ENCODE peak calls at places on chromosomes 11 and 22, in four cellular contexts. D is HepG2, A is K562, Q is H1. R is an unnamed sample.
A peak's percentile ranks its signal among the peaks of the same experiment; 100 is the strongest.

GRCh38 chr22:23565288-23565941 is 14.7 kb downstream of the IGLL1 start:
- DNase-seq in D (no peak), A (no peak), Q (peak; percentile 76), R (no peak)

GRCh38 chr22:20758688-20759087 is 15.2 kb upstream of the SERPIND1 start:
- DNase-seq in D (peak; percentile 56), A (no peak), Q (no peak), R (peak; percentile 4)

GRCh38 chr11:81004576-81004975 is 1563.7 kb upstream of the TENM4 start:
- DNase-seq in D (no peak), A (no peak), Q (no peak), R (no peak)

GRCh38 chr11:117792992-117793391 is 4.0 kb downstream of the DSCAML1 start:
- DNase-seq in D (no peak), A (no peak), Q (no peak), R (no peak)

GRCh38 chr11:14448229-14448628 is 51.4 kb downstream of the COPB1 start:
- DNase-seq in D (no peak), A (no peak), Q (no peak), R (no peak)

GRCh38 chr11:62444271-62444833 is 25.5 kb downstream of the SCGB1A1 start:
- DNase-seq in D (no peak), A (no peak), Q (no peak), R (no peak)

GRCh38 chr22:25698461-25698860 is 43.5 kb upstream of the MYO18B start:
- DNase-seq in D (no peak), A (no peak), Q (no peak), R (no peak)

GRCh38 chr11:554824-555499 is 5.6 kb downstream of the LMNTD2 start:
- DNase-seq in D (peak; percentile 44), A (peak; percentile 80), Q (peak; percentile 91), R (peak; percentile 69)

GRCh38 chr22:46918197-46918596 is 155.7 kb downstream of the TBC1D22A start:
- DNase-seq in D (no peak), A (no peak), Q (no peak), R (no peak)

GRCh38 chr11:88175707-88176066 is 444 bp upstream of the RAB38 start:
- DNase-seq in D (no peak), A (no peak), Q (no peak), R (no peak)

GRCh38 chr22:18010263-18010662 is 14.1 kb downstream of the MICAL3 start:
- DNase-seq in D (no peak), A (no peak), Q (no peak), R (no peak)

GRCh38 chr11:121112498-121113455 is 11.7 kb downstream of the TECTA start:
- DNase-seq in D (peak; percentile 52), A (peak; percentile 54), Q (peak; percentile 56), R (peak; percentile 53)

GRCh38 chr22:24894998-24895397 is 51.5 kb downstream of the LHFPL7 start:
- DNase-seq in D (peak; percentile 61), A (no peak), Q (no peak), R (peak; percentile 28)

GRCh38 chr22:32389685-32390084 is 22.4 kb downstream of the RTCB start:
- DNase-seq in D (no peak), A (no peak), Q (peak; percentile 59), R (no peak)

GRCh38 chr22:49878206-49878605 is 24.6 kb downstream of the ZBED4 start:
- DNase-seq in D (no peak), A (no peak), Q (no peak), R (no peak)

GRCh38 chr11:83819936-83820549 is 533.9 kb upstream of the CCDC90B start:
- DNase-seq in D (peak; percentile 43), A (peak; percentile 39), Q (no peak), R (peak; percentile 57)

GRCh38 chr11:65366340-65366773 is 11.8 kb downstream of the TIGD3 start:
- DNase-seq in D (peak; percentile 84), A (peak; percentile 81), Q (no peak), R (peak; percentile 88)

GRCh38 chr11:37907461-37908223 is 1309.6 kb upstream of the RAG2 start:
- DNase-seq in D (no peak), A (no peak), Q (no peak), R (no peak)

DNA sequence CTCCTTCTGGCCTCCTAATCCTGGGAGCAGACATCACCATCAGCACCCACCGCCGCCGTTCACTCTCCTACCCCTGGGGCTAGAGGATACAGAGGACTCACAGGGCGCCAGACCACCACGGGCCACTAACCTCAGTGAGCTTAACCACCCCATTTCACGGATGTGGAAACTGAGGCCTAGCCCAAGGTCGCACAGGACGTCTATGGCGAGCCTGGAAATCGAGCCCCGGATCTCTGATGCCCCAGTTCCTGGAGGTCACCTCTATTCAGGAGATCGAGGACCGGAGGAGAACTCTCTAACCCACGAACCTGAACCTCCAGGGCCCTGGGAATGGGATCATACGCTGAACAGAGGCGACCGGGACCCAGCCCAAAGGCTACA is 349 bp downstream of the TIMM10 start:
- DNase-seq in D (no peak), A (no peak), Q (no peak), R (no peak)
- TF ChIP-seq USF2 in D (no peak), A (no peak), Q (no peak), R (no peak)

GRCh38 chr11:57787920-57788716 is 26.5 kb downstream of the CTNND1 start:
- DNase-seq in D (peak; percentile 32), A (no peak), Q (no peak), R (no peak)
- TF ChIP-seq RNF2 in D (no peak), A (no peak), Q (no peak), R (no peak)

DNA sequence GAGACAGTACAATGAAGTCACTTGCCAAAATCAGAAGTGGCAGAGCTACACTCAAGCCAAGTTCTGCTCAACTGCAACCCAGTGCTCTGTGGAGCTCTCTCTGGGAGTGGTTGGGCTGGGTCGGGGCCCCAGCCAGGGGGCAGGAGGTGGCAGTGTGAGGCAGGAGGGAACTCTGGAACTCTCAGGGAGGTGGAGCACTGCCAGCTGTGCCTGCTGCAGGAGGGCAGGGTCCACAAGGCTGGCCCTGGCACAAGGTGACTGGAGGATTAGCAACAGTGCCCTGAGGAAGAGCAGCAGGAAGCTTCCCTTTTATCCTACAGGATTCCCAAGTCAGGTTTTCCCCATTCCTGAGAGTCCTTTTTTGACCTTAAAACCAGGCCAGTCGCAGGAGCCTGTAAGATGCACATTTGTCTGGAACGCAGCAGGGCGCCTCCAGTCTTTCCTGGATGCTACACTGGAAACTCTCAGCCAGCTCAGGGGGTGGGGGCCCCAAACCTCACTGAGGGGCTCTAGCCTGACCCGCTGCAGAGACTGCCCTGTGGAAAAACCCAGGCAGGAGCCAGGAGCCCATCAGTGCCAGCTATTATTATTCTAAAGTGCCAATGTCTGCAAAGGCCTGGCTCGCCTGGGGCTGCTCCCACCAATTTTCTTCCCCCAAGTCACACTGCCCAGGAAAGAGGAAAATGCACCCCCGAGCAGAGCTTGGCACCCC is 31.8 kb downstream of the DKK3 start:
- DNase-seq in D (no peak), A (no peak), Q (peak; percentile 45), R (peak; percentile 27)
- TF ChIP-seq USF2 in D (no peak), A (no peak), Q (no peak), R (no peak)

GRCh38 chr22:30159561-30160353 is 79.5 kb downstream of the HORMAD2 start:
- DNase-seq in D (peak; percentile 12), A (no peak), Q (no peak), R (peak; percentile 25)
- TF ChIP-seq RNF2 in D (no peak), A (no peak), Q (no peak), R (no peak)

GRCh38 chr11:11230802-11231562 is 122.1 kb downstream of the CSNK2A3 start:
- DNase-seq in D (peak; percentile 4), A (peak; percentile 44), Q (peak; percentile 79), R (peak; percentile 18)
- TF ChIP-seq USF2 in D (no peak), A (no peak), Q (no peak), R (no peak)

DNA sequence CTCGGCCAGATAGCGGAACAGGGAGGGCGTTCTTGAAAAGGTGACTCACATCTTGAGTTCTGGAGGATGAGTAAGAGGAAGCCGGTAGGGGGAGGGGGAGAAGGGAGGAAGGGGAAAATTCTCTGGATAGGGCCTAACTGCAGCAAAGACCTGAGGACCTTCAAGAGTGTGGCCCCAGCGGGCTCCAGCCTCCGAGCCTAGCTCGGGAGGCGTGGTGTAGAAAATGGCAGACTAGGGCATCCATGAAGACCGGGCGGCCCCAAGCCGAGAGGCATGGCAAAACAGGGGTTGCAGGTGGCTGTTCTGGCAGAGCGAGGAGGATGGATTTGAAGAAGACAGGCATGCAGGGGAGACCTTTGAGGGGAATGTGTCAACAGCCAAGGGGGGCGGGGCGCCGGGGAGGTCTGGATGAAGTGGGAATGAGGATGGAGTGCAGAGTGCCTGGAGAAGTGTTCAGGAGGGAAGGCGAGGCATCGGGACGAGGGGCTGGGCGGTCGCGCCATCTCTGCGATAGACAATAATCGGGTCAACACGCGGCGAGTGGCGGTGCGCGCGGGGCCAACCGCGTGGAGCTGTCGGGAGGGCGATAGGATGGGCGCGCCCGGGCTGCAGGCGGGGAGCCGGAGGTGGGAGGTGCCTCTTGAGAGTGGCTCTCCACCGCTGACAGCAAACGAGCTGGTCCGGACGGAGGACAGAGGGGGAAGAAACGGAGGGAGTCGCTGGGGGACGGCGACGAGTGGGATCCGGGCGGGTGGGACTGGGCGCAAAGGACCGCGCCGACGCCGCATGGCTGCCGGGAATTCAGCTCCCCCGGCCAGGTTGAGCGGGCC is 40.0 kb upstream of the CREB3L1 start:
- DNase-seq in D (no peak), A (peak; percentile 93), Q (peak; percentile 87), R (peak; percentile 90)
- TF ChIP-seq RNF2 in D (no peak), A (peak; percentile 61), Q (no peak), R (no peak)

DNA sequence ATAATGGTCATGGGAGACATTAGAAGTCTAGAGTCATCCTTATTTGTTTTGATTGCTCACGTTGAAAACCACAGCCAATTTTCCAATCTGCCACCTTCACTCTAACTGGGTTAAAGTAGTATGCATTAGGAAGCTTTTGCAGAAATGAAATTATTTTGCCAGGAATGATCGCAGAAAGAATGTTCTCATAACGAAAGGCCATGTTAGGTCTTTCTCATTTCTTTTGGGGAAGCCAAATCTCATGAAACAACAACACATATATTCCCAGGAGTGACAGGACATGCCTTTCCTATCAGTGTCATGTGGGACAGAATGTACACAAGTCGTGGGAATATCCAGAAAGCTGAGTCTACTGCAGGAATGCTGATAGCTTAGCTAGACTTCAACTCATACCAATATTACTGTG is 386.3 kb downstream of the AASDHPPT start:
- DNase-seq in D (peak; percentile 40), A (no peak), Q (no peak), R (no peak)
- TF ChIP-seq USF2 in D (no peak), A (no peak), Q (no peak), R (no peak)